ENCODE peak calls at places on chromosome X, in four cellular contexts. V is HepG2, X is A549, O is K562. K is an unnamed sample.

GRCh38 chrX:115592997-115593734 is 32.2 kb downstream of the PLS3 start:
- DNase-seq in V (no peak), O (no peak), X (no peak), K (no peak)

GRCh38 chrX:111123606-111124179 is 27.7 kb downstream of the PAK3 start:
- DNase-seq in O (no peak), V (no peak), X (no peak), K (no peak)

GRCh38 chrX:74370482-74370881 is 50.8 kb upstream of the SLC16A2 start:
- DNase-seq in O (no peak), X (no peak), V (no peak), K (no peak)

GRCh38 chrX:51002160-51002632 is 91.7 kb downstream of the BMP15 start:
- DNase-seq in O (no peak), V (no peak), X (no peak), K (no peak)

GRCh38 chrX:23292979-23293651 is 41.5 kb upstream of the PTCHD1 start:
- DNase-seq in O (no peak), V (no peak), X (no peak), K (no peak)

GRCh38 chrX:153387345-153387744 is 13.8 kb downstream of the PNMA6E start:
- DNase-seq in V (no peak), X (no peak), O (no peak), K (no peak)

GRCh38 chrX:154002215-154002719 is 17.4 kb downstream of the IRAK1 start:
- DNase-seq in V (no peak), X (no peak), O (peak; percentile 54), K (no peak)

GRCh38 chrX:56564182-56564885 is 907 bp downstream of the UBQLN2 start:
- DNase-seq in V (peak; percentile 2), X (no peak), O (peak; percentile 7), K (no peak)

GRCh38 chrX:154021131-154021611 is 1.5 kb upstream of the IRAK1 start:
- DNase-seq in X (no peak), V (no peak), O (peak; percentile 25), K (no peak)

GRCh38 chrX:57265126-57265525 is 21.4 kb upstream of the FAAH2 start:
- DNase-seq in V (no peak), X (no peak), O (no peak), K (no peak)

GRCh38 chrX:112731793-112732192 is 52.1 kb upstream of the LHFPL1 start:
- DNase-seq in O (no peak), V (no peak), X (no peak), K (no peak)

GRCh38 chrX:15311119-15311518 is 4.3 kb downstream of the ASB11 start:
- DNase-seq in O (no peak), X (no peak), V (no peak), K (no peak)

GRCh38 chrX:73525928-73526690 is 36.9 kb upstream of the CHIC1 start:
- DNase-seq in V (no peak), O (no peak), X (no peak), K (peak; percentile 25)

GRCh38 chrX:31931225-31931624 is 859.4 kb upstream of the FTHL17 start:
- DNase-seq in O (no peak), V (no peak), X (no peak), K (no peak)

GRCh38 chrX:152895724-152896420 is 2.0 kb upstream of the ZNF185 start:
- DNase-seq in V (no peak), O (no peak), X (no peak), K (no peak)

GRCh38 chrX:30653415-30654131 is at the start of gene GK:
- DNase-seq in O (peak; percentile 23), V (no peak), X (no peak), K (peak; percentile 15)

GRCh38 chrX:150621652-150622051 is 53.2 kb downstream of the MTM1 start:
- DNase-seq in O (peak; percentile 8), V (no peak), X (no peak), K (no peak)

GRCh38 chrX:21840199-21840557 is 761 bp downstream of the MBTPS2 start:
- DNase-seq in O (no peak), X (no peak), V (no peak), K (no peak)

GRCh38 chrX:13469963-13470679 is 99.3 kb upstream of the EGFL6 start:
- DNase-seq in X (no peak), V (no peak), O (no peak), K (no peak)

GRCh38 chrX:68978211-68978780 is 149.5 kb downstream of the EFNB1 start:
- DNase-seq in X (no peak), O (peak; percentile 2), V (no peak), K (peak; percentile 19)

GRCh38 chrX:46588263-46588662 is 14.7 kb downstream of the CHST7 start:
- DNase-seq in X (no peak), O (no peak), V (no peak), K (peak; percentile 13)

GRCh38 chrX:145881175-145881867 is 63.7 kb downstream of the SLITRK2 start:
- DNase-seq in V (no peak), O (no peak), X (no peak), K (no peak)

GRCh38 chrX:154775611-154776349 is 13.1 kb downstream of the DKC1 start:
- DNase-seq in X (no peak), O (no peak), V (no peak), K (no peak)

GRCh38 chrX:73214366-73215094 is at the start of gene NAP1L2:
- DNase-seq in X (peak; percentile 22), V (no peak), O (no peak), K (peak; percentile 35)

GRCh38 chrX:65926095-65927019 is 113.5 kb downstream of the VSIG4 start:
- DNase-seq in X (no peak), V (no peak), O (peak; percentile 7), K (no peak)

GRCh38 chrX:26562156-26562555 is 346.2 kb downstream of the MAGEB5 start:
- DNase-seq in X (no peak), V (no peak), O (no peak), K (no peak)

GRCh38 chrX:15946783-15947550 is 92.4 kb upstream of the AP1S2 start:
- DNase-seq in O (no peak), V (no peak), X (no peak), K (no peak)

DNA sequence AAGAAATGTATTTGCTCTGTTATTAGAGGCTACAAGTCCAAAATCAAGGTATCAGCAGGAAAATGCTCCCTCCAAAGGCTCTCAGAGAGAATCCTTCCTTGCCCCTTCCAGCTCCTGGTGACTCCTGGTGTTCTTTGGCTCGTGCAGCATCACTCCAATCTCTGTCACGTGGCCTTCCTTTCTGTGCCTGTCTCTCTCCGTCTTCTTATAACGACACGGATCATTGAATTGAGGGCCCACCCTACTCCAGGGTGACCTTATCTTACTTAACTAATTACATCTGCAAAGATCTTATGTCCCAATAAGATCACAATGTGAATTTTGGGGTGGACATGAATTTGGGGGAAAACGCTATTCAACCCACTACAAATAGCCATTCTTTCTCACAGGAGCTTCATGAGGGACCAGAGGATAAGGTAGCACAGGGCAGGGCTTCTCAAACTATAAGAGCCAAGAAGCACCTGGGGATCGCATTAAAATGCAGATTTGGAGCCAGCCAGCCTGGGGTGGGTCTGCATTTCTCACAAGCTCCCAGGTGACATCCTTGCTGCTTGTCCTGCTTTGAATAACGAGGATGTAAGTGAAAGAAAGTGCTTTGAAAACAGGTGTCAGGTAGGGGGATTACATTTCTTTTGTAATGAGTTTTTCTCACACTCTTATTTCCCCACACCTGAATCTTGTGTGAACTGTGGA is 41.9 kb upstream of the APLN start:
- DNase-seq in V (no peak), X (no peak), O (no peak), K (peak; percentile 43)
- TF ChIP-seq HMGXB4 in V (no peak), X (no peak), O (no peak), K (no peak)

GRCh38 chrX:129771266-129771995 is 8.3 kb upstream of the SASH3 start:
- DNase-seq in V (no peak), X (no peak), O (no peak), K (no peak)

GRCh38 chrX:129769467-129770154 is 10.1 kb upstream of the SASH3 start:
- DNase-seq in V (no peak), X (no peak), O (no peak), K (no peak)

GRCh38 chrX:129768586-129769466 is 10.9 kb upstream of the SASH3 start:
- DNase-seq in O (no peak), X (no peak), V (peak; percentile 47), K (no peak)

GRCh38 chrX:129773649-129774458 is 5.9 kb upstream of the SASH3 start:
- DNase-seq in V (peak; percentile 80), O (peak; percentile 12), X (no peak), K (no peak)

DNA sequence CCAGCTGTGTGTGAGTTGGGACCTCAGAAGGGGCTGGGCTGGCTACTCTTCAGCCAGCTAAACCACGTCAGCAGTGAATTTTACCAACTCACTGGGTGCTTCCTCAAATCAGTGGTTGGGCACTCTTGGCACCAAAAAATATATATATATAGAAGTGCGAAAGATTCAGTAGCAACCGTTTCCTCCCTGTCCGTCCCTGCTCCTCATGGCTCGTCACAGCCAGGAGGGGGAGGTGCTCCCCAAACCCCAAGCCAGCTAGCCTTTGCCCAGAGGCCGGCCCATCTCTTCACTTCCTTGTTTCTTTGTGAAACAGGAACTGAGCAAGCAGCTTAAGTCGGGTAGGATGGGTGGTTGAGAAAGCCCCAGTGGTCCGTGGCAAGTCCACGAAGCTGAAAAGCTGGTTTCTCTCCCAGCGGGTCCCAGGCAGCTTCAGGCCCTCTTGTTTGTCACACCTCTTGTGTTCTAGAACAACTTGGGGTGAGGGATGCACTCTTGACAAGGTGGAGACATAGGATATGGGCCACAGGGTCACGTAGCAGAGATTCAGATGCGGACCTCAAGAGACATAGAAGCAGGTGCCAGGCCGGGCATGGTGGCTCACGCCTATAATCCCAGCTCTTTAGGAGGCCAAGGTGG is 6.8 kb upstream of the SASH3 start:
- DNase-seq in O (no peak), X (no peak), V (no peak), K (no peak)
- TF ChIP-seq HMGXB4 in O (no peak), X (no peak), V (no peak), K (no peak)

DNA sequence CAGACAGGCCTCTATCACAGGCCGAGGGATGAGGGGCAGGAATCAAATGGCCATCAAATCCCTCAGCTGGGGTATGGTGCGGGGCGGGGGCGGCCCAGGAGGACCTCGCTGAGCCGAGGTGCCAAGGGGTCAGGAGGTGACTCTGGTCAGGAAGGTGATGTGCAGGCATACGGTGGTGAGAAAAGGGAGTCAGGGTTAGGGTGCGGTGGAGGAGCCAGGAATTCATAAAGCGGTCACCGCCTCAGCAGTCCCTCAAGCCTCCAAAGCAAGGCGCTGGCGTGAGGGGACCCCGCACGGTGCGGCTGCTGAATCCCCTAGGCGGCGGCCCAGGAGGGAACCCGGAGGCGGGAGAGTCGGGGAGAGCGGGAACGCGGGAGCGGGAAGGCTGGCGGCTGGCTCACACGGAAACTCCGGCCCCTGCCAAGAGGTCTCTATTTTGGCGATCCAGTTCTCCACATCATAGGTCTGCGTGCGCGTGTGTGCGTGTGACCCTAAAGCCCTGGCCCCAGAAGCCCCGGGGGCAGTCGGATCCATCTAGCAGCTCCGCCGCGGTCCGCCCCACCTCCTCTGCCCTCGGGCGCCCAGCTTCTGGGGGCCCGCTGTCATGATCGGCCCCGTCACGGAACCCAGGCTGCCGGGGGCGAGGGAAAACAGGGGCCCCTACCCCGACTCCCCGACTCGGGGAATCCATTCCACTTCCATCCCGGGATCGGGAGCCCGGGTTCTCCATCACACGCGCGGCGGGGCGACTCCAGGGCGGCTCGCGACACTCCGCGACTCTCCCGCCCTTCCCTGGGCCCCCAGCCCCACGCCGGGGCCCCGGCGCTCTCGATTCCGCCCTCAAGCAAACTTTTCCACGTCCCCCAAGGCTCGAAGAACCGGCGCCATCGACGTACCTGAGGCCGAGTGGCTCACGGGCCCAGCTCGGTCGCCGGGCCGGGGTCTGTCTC is 593 bp downstream of the ELF4 start:
- DNase-seq in X (no peak), V (no peak), O (peak; percentile 45), K (peak; percentile 23)
- TF ChIP-seq HMGXB4 in X (no peak), V (no peak), O (no peak), K (no peak)

DNA sequence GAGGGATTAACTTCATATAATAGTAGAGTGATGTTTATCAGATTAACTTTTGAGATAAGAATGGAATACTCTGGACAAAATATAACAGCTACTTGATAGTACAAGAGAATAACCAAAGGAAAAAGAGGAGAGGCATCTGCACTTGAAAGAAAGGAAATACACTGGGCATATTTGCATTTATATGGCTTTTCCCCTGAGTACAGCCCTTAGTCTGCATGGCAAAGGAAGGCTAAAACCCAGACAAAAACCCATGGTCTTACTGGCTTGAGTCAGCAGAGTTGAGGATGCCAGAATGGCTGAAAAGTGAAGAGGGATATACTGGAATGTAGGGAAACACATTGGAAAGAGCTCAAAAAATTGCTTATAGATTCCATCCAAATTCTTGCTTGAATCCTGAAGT is 101.6 kb downstream of the COL4A5 start:
- DNase-seq in X (no peak), V (no peak), O (no peak), K (no peak)
- TF ChIP-seq HMGXB4 in X (no peak), V (no peak), O (no peak), K (no peak)

K was measured in WTC11.